ENCODE peak calls at places on chromosome 15, in eight cellular contexts. One of them, this sample, is unnamed.

GRCh38 chr15:68982002-68982401 is 32.5 kb upstream of the NOX5 start:
- DNase-seq in activated gamma-delta T cell treated with Interleukin-2 at 50 U/mL for 16 hours: no peak
- DNase-seq in C1 segment of cervical spinal cord: no peak
- DNase-seq in stimulated activated naive CD8-positive, alpha-beta T cell treated with anti-CD3 and anti-CD28 coated beads, Interleukin-15, amount 100 ng/mL, for 72 hours: no peak
- DNase-seq in EH: no peak
- DNase-seq in Peyer's patch: no peak
- DNase-seq in HFFc6: no peak
- DNase-seq in tibial nerve: no peak
- DNase-seq in this sample: no peak

GRCh38 chr15:59609730-59610712 is 1.6 kb upstream of the GCNT3 start:
- DNase-seq in activated gamma-delta T cell treated with Interleukin-2 at 50 U/mL for 16 hours: no peak
- DNase-seq in Peyer's patch: no peak
- DNase-seq in stimulated activated naive CD8-positive, alpha-beta T cell treated with anti-CD3 and anti-CD28 coated beads, Interleukin-15, amount 100 ng/mL, for 72 hours: no peak
- DNase-seq in tibial nerve: no peak
- DNase-seq in HFFc6: no peak
- DNase-seq in C1 segment of cervical spinal cord: no peak
- DNase-seq in EH: peak; percentile 2
- DNase-seq in this sample: no peak

GRCh38 chr15:65033659-65034269 is 4.3 kb upstream of the MTFMT start:
- DNase-seq in C1 segment of cervical spinal cord: no peak
- DNase-seq in tibial nerve: no peak
- DNase-seq in HFFc6: peak; percentile 50
- DNase-seq in Peyer's patch: no peak
- DNase-seq in stimulated activated naive CD8-positive, alpha-beta T cell treated with anti-CD3 and anti-CD28 coated beads, Interleukin-15, amount 100 ng/mL, for 72 hours: peak; percentile 35
- DNase-seq in activated gamma-delta T cell treated with Interleukin-2 at 50 U/mL for 16 hours: no peak
- DNase-seq in EH: peak; percentile 60
- DNase-seq in this sample: no peak

GRCh38 chr15:59453474-59454215 is 15.7 kb downstream of the FAM81A start:
- DNase-seq in C1 segment of cervical spinal cord: no peak
- DNase-seq in tibial nerve: no peak
- DNase-seq in activated gamma-delta T cell treated with Interleukin-2 at 50 U/mL for 16 hours: no peak
- DNase-seq in stimulated activated naive CD8-positive, alpha-beta T cell treated with anti-CD3 and anti-CD28 coated beads, Interleukin-15, amount 100 ng/mL, for 72 hours: no peak
- DNase-seq in Peyer's patch: no peak
- DNase-seq in EH: no peak
- DNase-seq in HFFc6: no peak
- DNase-seq in this sample: no peak

GRCh38 chr15:66749841-66750575 is 48.0 kb downstream of the SMAD6 start:
- DNase-seq in activated gamma-delta T cell treated with Interleukin-2 at 50 U/mL for 16 hours: no peak
- DNase-seq in tibial nerve: no peak
- DNase-seq in Peyer's patch: no peak
- DNase-seq in C1 segment of cervical spinal cord: no peak
- DNase-seq in stimulated activated naive CD8-positive, alpha-beta T cell treated with anti-CD3 and anti-CD28 coated beads, Interleukin-15, amount 100 ng/mL, for 72 hours: no peak
- DNase-seq in HFFc6: no peak
- DNase-seq in EH: peak; percentile 66
- DNase-seq in this sample: peak; percentile 47

GRCh38 chr15:66394472-66394871 is 7.8 kb downstream of the MAP2K1 start:
- DNase-seq in Peyer's patch: no peak
- DNase-seq in stimulated activated naive CD8-positive, alpha-beta T cell treated with anti-CD3 and anti-CD28 coated beads, Interleukin-15, amount 100 ng/mL, for 72 hours: no peak
- DNase-seq in C1 segment of cervical spinal cord: no peak
- DNase-seq in tibial nerve: no peak
- DNase-seq in activated gamma-delta T cell treated with Interleukin-2 at 50 U/mL for 16 hours: no peak
- DNase-seq in HFFc6: no peak
- DNase-seq in EH: no peak
- DNase-seq in this sample: no peak

GRCh38 chr15:101723161-101723873 is 956 bp downstream of the TARS3 start:
- DNase-seq in EH: peak; percentile 59
- DNase-seq in tibial nerve: no peak
- DNase-seq in Peyer's patch: peak; percentile 79
- DNase-seq in activated gamma-delta T cell treated with Interleukin-2 at 50 U/mL for 16 hours: peak; percentile 36
- DNase-seq in stimulated activated naive CD8-positive, alpha-beta T cell treated with anti-CD3 and anti-CD28 coated beads, Interleukin-15, amount 100 ng/mL, for 72 hours: peak; percentile 69
- DNase-seq in HFFc6: peak; percentile 32
- DNase-seq in C1 segment of cervical spinal cord: no peak
- DNase-seq in this sample: no peak

GRCh38 chr15:69664572-69665326 is 212.1 kb downstream of the RPLP1 start:
- DNase-seq in C1 segment of cervical spinal cord: no peak
- DNase-seq in Peyer's patch: no peak
- DNase-seq in stimulated activated naive CD8-positive, alpha-beta T cell treated with anti-CD3 and anti-CD28 coated beads, Interleukin-15, amount 100 ng/mL, for 72 hours: no peak
- DNase-seq in HFFc6: no peak
- DNase-seq in tibial nerve: no peak
- DNase-seq in EH: no peak
- DNase-seq in activated gamma-delta T cell treated with Interleukin-2 at 50 U/mL for 16 hours: no peak
- DNase-seq in this sample: no peak

GRCh38 chr15:64810499-64811326 is 14.7 kb downstream of the PIF1 start:
- DNase-seq in activated gamma-delta T cell treated with Interleukin-2 at 50 U/mL for 16 hours: no peak
- DNase-seq in tibial nerve: no peak
- DNase-seq in HFFc6: no peak
- DNase-seq in C1 segment of cervical spinal cord: no peak
- DNase-seq in EH: no peak
- DNase-seq in Peyer's patch: no peak
- DNase-seq in stimulated activated naive CD8-positive, alpha-beta T cell treated with anti-CD3 and anti-CD28 coated beads, Interleukin-15, amount 100 ng/mL, for 72 hours: no peak
- DNase-seq in this sample: no peak

GRCh38 chr15:35305031-35305555 is 220.0 kb upstream of the NANOGP8 start:
- DNase-seq in C1 segment of cervical spinal cord: no peak
- DNase-seq in EH: peak; percentile 51
- DNase-seq in tibial nerve: no peak
- DNase-seq in stimulated activated naive CD8-positive, alpha-beta T cell treated with anti-CD3 and anti-CD28 coated beads, Interleukin-15, amount 100 ng/mL, for 72 hours: no peak
- DNase-seq in activated gamma-delta T cell treated with Interleukin-2 at 50 U/mL for 16 hours: no peak
- DNase-seq in HFFc6: no peak
- DNase-seq in Peyer's patch: no peak
- DNase-seq in this sample: no peak

GRCh38 chr15:58495836-58496501 is 64.2 kb downstream of the LIPC start:
- DNase-seq in stimulated activated naive CD8-positive, alpha-beta T cell treated with anti-CD3 and anti-CD28 coated beads, Interleukin-15, amount 100 ng/mL, for 72 hours: no peak
- DNase-seq in C1 segment of cervical spinal cord: no peak
- DNase-seq in tibial nerve: no peak
- DNase-seq in HFFc6: no peak
- DNase-seq in EH: no peak
- DNase-seq in activated gamma-delta T cell treated with Interleukin-2 at 50 U/mL for 16 hours: no peak
- DNase-seq in Peyer's patch: no peak
- DNase-seq in this sample: no peak

GRCh38 chr15:99121207-99121606 is 16.3 kb downstream of the SYNM start:
- DNase-seq in EH: no peak
- DNase-seq in Peyer's patch: no peak
- DNase-seq in activated gamma-delta T cell treated with Interleukin-2 at 50 U/mL for 16 hours: no peak
- DNase-seq in C1 segment of cervical spinal cord: no peak
- DNase-seq in tibial nerve: no peak
- DNase-seq in HFFc6: no peak
- DNase-seq in stimulated activated naive CD8-positive, alpha-beta T cell treated with anti-CD3 and anti-CD28 coated beads, Interleukin-15, amount 100 ng/mL, for 72 hours: no peak
- DNase-seq in this sample: no peak

GRCh38 chr15:82660378-82660777 is 13.2 kb upstream of the CPEB1 start:
- DNase-seq in EH: no peak
- DNase-seq in stimulated activated naive CD8-positive, alpha-beta T cell treated with anti-CD3 and anti-CD28 coated beads, Interleukin-15, amount 100 ng/mL, for 72 hours: no peak
- DNase-seq in activated gamma-delta T cell treated with Interleukin-2 at 50 U/mL for 16 hours: no peak
- DNase-seq in tibial nerve: no peak
- DNase-seq in Peyer's patch: no peak
- DNase-seq in HFFc6: no peak
- DNase-seq in C1 segment of cervical spinal cord: no peak
- DNase-seq in this sample: no peak

GRCh38 chr15:62186578-62186977 is 21.5 kb upstream of the C2CD4B start:
- DNase-seq in HFFc6: no peak
- DNase-seq in C1 segment of cervical spinal cord: no peak
- DNase-seq in tibial nerve: no peak
- DNase-seq in EH: no peak
- DNase-seq in activated gamma-delta T cell treated with Interleukin-2 at 50 U/mL for 16 hours: no peak
- DNase-seq in Peyer's patch: no peak
- DNase-seq in stimulated activated naive CD8-positive, alpha-beta T cell treated with anti-CD3 and anti-CD28 coated beads, Interleukin-15, amount 100 ng/mL, for 72 hours: no peak
- DNase-seq in this sample: no peak

GRCh38 chr15:33584797-33585196 is 274.0 kb downstream of the RYR3 start:
- DNase-seq in EH: peak; percentile 4
- DNase-seq in HFFc6: no peak
- DNase-seq in C1 segment of cervical spinal cord: no peak
- DNase-seq in activated gamma-delta T cell treated with Interleukin-2 at 50 U/mL for 16 hours: no peak
- DNase-seq in tibial nerve: no peak
- DNase-seq in Peyer's patch: no peak
- DNase-seq in stimulated activated naive CD8-positive, alpha-beta T cell treated with anti-CD3 and anti-CD28 coated beads, Interleukin-15, amount 100 ng/mL, for 72 hours: no peak
- DNase-seq in this sample: no peak

GRCh38 chr15:37984368-37984767 is 49.9 kb downstream of the TMCO5A start:
- DNase-seq in tibial nerve: no peak
- DNase-seq in activated gamma-delta T cell treated with Interleukin-2 at 50 U/mL for 16 hours: no peak
- DNase-seq in C1 segment of cervical spinal cord: no peak
- DNase-seq in HFFc6: no peak
- DNase-seq in EH: no peak
- DNase-seq in stimulated activated naive CD8-positive, alpha-beta T cell treated with anti-CD3 and anti-CD28 coated beads, Interleukin-15, amount 100 ng/mL, for 72 hours: no peak
- DNase-seq in Peyer's patch: no peak
- DNase-seq in this sample: no peak

GRCh38 chr15:56683925-56684324 is 49.4 kb downstream of the ZNF280D start:
- DNase-seq in stimulated activated naive CD8-positive, alpha-beta T cell treated with anti-CD3 and anti-CD28 coated beads, Interleukin-15, amount 100 ng/mL, for 72 hours: no peak
- DNase-seq in EH: no peak
- DNase-seq in activated gamma-delta T cell treated with Interleukin-2 at 50 U/mL for 16 hours: no peak
- DNase-seq in C1 segment of cervical spinal cord: no peak
- DNase-seq in Peyer's patch: no peak
- DNase-seq in tibial nerve: no peak
- DNase-seq in HFFc6: no peak
- DNase-seq in this sample: no peak

GRCh38 chr15:101357333-101357732 is 62.3 kb upstream of the SNRPA1 start:
- DNase-seq in HFFc6: no peak
- DNase-seq in tibial nerve: no peak
- DNase-seq in activated gamma-delta T cell treated with Interleukin-2 at 50 U/mL for 16 hours: no peak
- DNase-seq in EH: no peak
- DNase-seq in stimulated activated naive CD8-positive, alpha-beta T cell treated with anti-CD3 and anti-CD28 coated beads, Interleukin-15, amount 100 ng/mL, for 72 hours: no peak
- DNase-seq in C1 segment of cervical spinal cord: no peak
- DNase-seq in Peyer's patch: no peak
- DNase-seq in this sample: peak; percentile 85

GRCh38 chr15:26224266-26224665 is 361.1 kb upstream of the ATP10A start:
- DNase-seq in tibial nerve: no peak
- DNase-seq in stimulated activated naive CD8-positive, alpha-beta T cell treated with anti-CD3 and anti-CD28 coated beads, Interleukin-15, amount 100 ng/mL, for 72 hours: no peak
- DNase-seq in Peyer's patch: no peak
- DNase-seq in EH: no peak
- DNase-seq in C1 segment of cervical spinal cord: no peak
- DNase-seq in activated gamma-delta T cell treated with Interleukin-2 at 50 U/mL for 16 hours: no peak
- DNase-seq in HFFc6: no peak
- DNase-seq in this sample: no peak

GRCh38 chr15:40933520-40933904 is 4.4 kb downstream of the DLL4 start:
- DNase-seq in HFFc6: no peak
- DNase-seq in EH: no peak
- DNase-seq in tibial nerve: no peak
- DNase-seq in activated gamma-delta T cell treated with Interleukin-2 at 50 U/mL for 16 hours: no peak
- DNase-seq in stimulated activated naive CD8-positive, alpha-beta T cell treated with anti-CD3 and anti-CD28 coated beads, Interleukin-15, amount 100 ng/mL, for 72 hours: no peak
- DNase-seq in Peyer's patch: no peak
- DNase-seq in C1 segment of cervical spinal cord: no peak
- DNase-seq in this sample: no peak

GRCh38 chr15:49656734-49657133 is 35.9 kb downstream of the DTWD1 start:
- DNase-seq in HFFc6: no peak
- DNase-seq in tibial nerve: no peak
- DNase-seq in C1 segment of cervical spinal cord: no peak
- DNase-seq in Peyer's patch: no peak
- DNase-seq in EH: no peak
- DNase-seq in stimulated activated naive CD8-positive, alpha-beta T cell treated with anti-CD3 and anti-CD28 coated beads, Interleukin-15, amount 100 ng/mL, for 72 hours: no peak
- DNase-seq in activated gamma-delta T cell treated with Interleukin-2 at 50 U/mL for 16 hours: no peak
- DNase-seq in this sample: no peak

GRCh38 chr15:74768771-74769342 is 13.0 kb upstream of the CSK start:
- DNase-seq in tibial nerve: peak; percentile 53
- DNase-seq in activated gamma-delta T cell treated with Interleukin-2 at 50 U/mL for 16 hours: peak; percentile 58
- DNase-seq in C1 segment of cervical spinal cord: peak; percentile 30
- DNase-seq in stimulated activated naive CD8-positive, alpha-beta T cell treated with anti-CD3 and anti-CD28 coated beads, Interleukin-15, amount 100 ng/mL, for 72 hours: peak; percentile 65
- DNase-seq in HFFc6: peak; percentile 25
- DNase-seq in EH: peak; percentile 68
- DNase-seq in Peyer's patch: peak; percentile 57
- DNase-seq in this sample: peak; percentile 75

GRCh38 chr15:47644713-47645112 is 72.6 kb upstream of the SEMA6D start:
- DNase-seq in tibial nerve: no peak
- DNase-seq in EH: no peak
- DNase-seq in HFFc6: no peak
- DNase-seq in stimulated activated naive CD8-positive, alpha-beta T cell treated with anti-CD3 and anti-CD28 coated beads, Interleukin-15, amount 100 ng/mL, for 72 hours: no peak
- DNase-seq in Peyer's patch: no peak
- DNase-seq in activated gamma-delta T cell treated with Interleukin-2 at 50 U/mL for 16 hours: no peak
- DNase-seq in C1 segment of cervical spinal cord: no peak
- DNase-seq in this sample: no peak

GRCh38 chr15:37824717-37825382 is 109.6 kb upstream of the TMCO5A start:
- DNase-seq in activated gamma-delta T cell treated with Interleukin-2 at 50 U/mL for 16 hours: no peak
- DNase-seq in HFFc6: peak; percentile 96
- DNase-seq in EH: peak; percentile 95
- DNase-seq in C1 segment of cervical spinal cord: no peak
- DNase-seq in stimulated activated naive CD8-positive, alpha-beta T cell treated with anti-CD3 and anti-CD28 coated beads, Interleukin-15, amount 100 ng/mL, for 72 hours: no peak
- DNase-seq in tibial nerve: no peak
- DNase-seq in Peyer's patch: no peak
- DNase-seq in this sample: no peak

GRCh38 chr15:41923424-41923999 is 29.7 kb upstream of the SPTBN5 start:
- DNase-seq in activated gamma-delta T cell treated with Interleukin-2 at 50 U/mL for 16 hours: no peak
- DNase-seq in C1 segment of cervical spinal cord: no peak
- DNase-seq in EH: no peak
- DNase-seq in HFFc6: no peak
- DNase-seq in tibial nerve: no peak
- DNase-seq in Peyer's patch: no peak
- DNase-seq in stimulated activated naive CD8-positive, alpha-beta T cell treated with anti-CD3 and anti-CD28 coated beads, Interleukin-15, amount 100 ng/mL, for 72 hours: no peak
- DNase-seq in this sample: no peak

GRCh38 chr15:29919380-29919881 is 97.2 kb upstream of the TJP1 start:
- DNase-seq in tibial nerve: no peak
- DNase-seq in C1 segment of cervical spinal cord: no peak
- DNase-seq in Peyer's patch: no peak
- DNase-seq in HFFc6: no peak
- DNase-seq in stimulated activated naive CD8-positive, alpha-beta T cell treated with anti-CD3 and anti-CD28 coated beads, Interleukin-15, amount 100 ng/mL, for 72 hours: no peak
- DNase-seq in EH: no peak
- DNase-seq in activated gamma-delta T cell treated with Interleukin-2 at 50 U/mL for 16 hours: no peak
- DNase-seq in this sample: no peak

GRCh38 chr15:74332611-74333010 is 34.8 kb downstream of the CYP11A1 start:
- DNase-seq in activated gamma-delta T cell treated with Interleukin-2 at 50 U/mL for 16 hours: no peak
- DNase-seq in EH: no peak
- DNase-seq in Peyer's patch: no peak
- DNase-seq in C1 segment of cervical spinal cord: no peak
- DNase-seq in stimulated activated naive CD8-positive, alpha-beta T cell treated with anti-CD3 and anti-CD28 coated beads, Interleukin-15, amount 100 ng/mL, for 72 hours: no peak
- DNase-seq in tibial nerve: no peak
- DNase-seq in HFFc6: no peak
- DNase-seq in this sample: no peak

GRCh38 chr15:58285212-58285920 is 146.4 kb upstream of the LIPC start:
- DNase-seq in EH: no peak
- DNase-seq in activated gamma-delta T cell treated with Interleukin-2 at 50 U/mL for 16 hours: no peak
- DNase-seq in C1 segment of cervical spinal cord: no peak
- DNase-seq in Peyer's patch: no peak
- DNase-seq in HFFc6: no peak
- DNase-seq in tibial nerve: no peak
- DNase-seq in stimulated activated naive CD8-positive, alpha-beta T cell treated with anti-CD3 and anti-CD28 coated beads, Interleukin-15, amount 100 ng/mL, for 72 hours: no peak
- DNase-seq in this sample: no peak

GRCh38 chr15:63292771-63293170 is 15.4 kb downstream of the APH1B start:
- DNase-seq in stimulated activated naive CD8-positive, alpha-beta T cell treated with anti-CD3 and anti-CD28 coated beads, Interleukin-15, amount 100 ng/mL, for 72 hours: no peak
- DNase-seq in EH: peak; percentile 68
- DNase-seq in C1 segment of cervical spinal cord: no peak
- DNase-seq in HFFc6: no peak
- DNase-seq in tibial nerve: no peak
- DNase-seq in activated gamma-delta T cell treated with Interleukin-2 at 50 U/mL for 16 hours: no peak
- DNase-seq in Peyer's patch: no peak
- DNase-seq in this sample: no peak

GRCh38 chr15:77037475-77038209 is 33.3 kb downstream of the TSPAN3 start:
- DNase-seq in tibial nerve: no peak
- DNase-seq in HFFc6: no peak
- DNase-seq in stimulated activated naive CD8-positive, alpha-beta T cell treated with anti-CD3 and anti-CD28 coated beads, Interleukin-15, amount 100 ng/mL, for 72 hours: no peak
- DNase-seq in activated gamma-delta T cell treated with Interleukin-2 at 50 U/mL for 16 hours: peak; percentile 3
- DNase-seq in C1 segment of cervical spinal cord: no peak
- DNase-seq in EH: no peak
- DNase-seq in Peyer's patch: no peak
- DNase-seq in this sample: peak; percentile 23

GRCh38 chr15:67186226-67186649 is 68.2 kb downstream of the AAGAB start:
- DNase-seq in activated gamma-delta T cell treated with Interleukin-2 at 50 U/mL for 16 hours: no peak
- DNase-seq in EH: peak; percentile 41
- DNase-seq in Peyer's patch: no peak
- DNase-seq in HFFc6: no peak
- DNase-seq in C1 segment of cervical spinal cord: no peak
- DNase-seq in tibial nerve: peak; percentile 70
- DNase-seq in stimulated activated naive CD8-positive, alpha-beta T cell treated with anti-CD3 and anti-CD28 coated beads, Interleukin-15, amount 100 ng/mL, for 72 hours: no peak
- DNase-seq in this sample: no peak

GRCh38 chr15:82832601-82833209 is 23.3 kb downstream of the WHAMM start:
- DNase-seq in activated gamma-delta T cell treated with Interleukin-2 at 50 U/mL for 16 hours: no peak
- DNase-seq in stimulated activated naive CD8-positive, alpha-beta T cell treated with anti-CD3 and anti-CD28 coated beads, Interleukin-15, amount 100 ng/mL, for 72 hours: peak; percentile 47
- DNase-seq in tibial nerve: peak; percentile 2
- DNase-seq in EH: peak; percentile 90
- DNase-seq in C1 segment of cervical spinal cord: no peak
- DNase-seq in HFFc6: peak; percentile 93
- DNase-seq in Peyer's patch: no peak
- DNase-seq in this sample: no peak

GRCh38 chr15:52183562-52184173 is 7.5 kb downstream of the GNB5 start:
- DNase-seq in C1 segment of cervical spinal cord: no peak
- DNase-seq in stimulated activated naive CD8-positive, alpha-beta T cell treated with anti-CD3 and anti-CD28 coated beads, Interleukin-15, amount 100 ng/mL, for 72 hours: no peak
- DNase-seq in tibial nerve: peak; percentile 34
- DNase-seq in HFFc6: peak; percentile 21
- DNase-seq in EH: peak; percentile 62
- DNase-seq in Peyer's patch: peak; percentile 32
- DNase-seq in activated gamma-delta T cell treated with Interleukin-2 at 50 U/mL for 16 hours: no peak
- DNase-seq in this sample: peak; percentile 34

GRCh38 chr15:78617131-78617915 is 3.5 kb downstream of the CHRNA3 start:
- DNase-seq in C1 segment of cervical spinal cord: no peak
- DNase-seq in Peyer's patch: no peak
- DNase-seq in stimulated activated naive CD8-positive, alpha-beta T cell treated with anti-CD3 and anti-CD28 coated beads, Interleukin-15, amount 100 ng/mL, for 72 hours: no peak
- DNase-seq in HFFc6: no peak
- DNase-seq in EH: no peak
- DNase-seq in tibial nerve: no peak
- DNase-seq in activated gamma-delta T cell treated with Interleukin-2 at 50 U/mL for 16 hours: no peak
- DNase-seq in this sample: peak; percentile 22

This sample was measured in stomach.